ENCODE peak calls at places on chromosome 7, in four cellular contexts. H is SK-N-SH, F is pancreas, Q is uterus. O is an unnamed sample.

GRCh38 chr7:158812684-158813083 is 16.6 kb downstream of the ESYT2 start:
- DNase-seq in H (no peak), F (no peak), Q (no peak), O (no peak)

GRCh38 chr7:70317356-70317755 is 719.1 kb downstream of the AUTS2 start:
- DNase-seq in H (no peak), F (no peak), Q (no peak), O (peak)

GRCh38 chr7:70585071-70585470 is 546.9 kb upstream of the GALNT17 start:
- DNase-seq in H (peak), F (no peak), Q (no peak), O (no peak)

GRCh38 chr7:154415709-154416399 is 363.7 kb downstream of the DPP6 start:
- DNase-seq in H (no peak), F (no peak), Q (no peak), O (no peak)

GRCh38 chr7:69825031-69825681 is 226.9 kb downstream of the AUTS2 start:
- DNase-seq in H (peak), F (no peak), Q (no peak), O (no peak)

GRCh38 chr7:46776790-46777189 is 805.1 kb downstream of the TNS3 start:
- DNase-seq in H (no peak), F (no peak), Q (no peak), O (no peak)

GRCh38 chr7:123185756-123186155 is 14.0 kb downstream of the SLC13A1 start:
- DNase-seq in H (no peak), F (no peak), Q (no peak), O (no peak)

GRCh38 chr7:4712371-4713182 is 30.5 kb downstream of the FOXK1 start:
- DNase-seq in H (peak), F (no peak), Q (no peak), O (no peak)

GRCh38 chr7:128420773-128421172 is 11.0 kb upstream of the IMPDH1 start:
- DNase-seq in H (no peak), F (no peak), Q (no peak), O (no peak)

DNA sequence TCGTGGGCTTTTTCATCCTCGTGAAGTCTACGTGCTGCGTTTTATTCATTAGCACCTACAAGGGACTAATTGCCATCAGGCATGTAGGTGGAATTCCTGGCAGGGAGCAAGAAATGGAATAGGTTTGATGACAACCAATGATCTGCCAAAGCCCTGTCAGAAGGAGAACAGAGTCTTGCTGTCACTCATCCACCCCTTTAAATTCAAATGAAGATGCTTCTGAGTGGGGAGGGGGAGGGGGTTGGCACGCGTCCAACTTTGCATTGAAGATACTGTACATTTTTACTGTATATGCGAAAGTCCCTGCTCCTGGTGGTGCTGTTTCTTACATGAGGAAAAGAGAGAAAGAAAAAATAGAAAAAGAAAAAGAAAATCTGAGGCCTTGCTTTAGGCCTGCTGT is 569.2 kb downstream of the INHBA start:
- DNase-seq in H (no peak), F (no peak), Q (no peak), O (no peak)
- H3K27ac ChIP-seq in H (no peak), F (no peak), Q (no peak), O (no peak)

GRCh38 chr7:21923663-21924062 is 22.0 kb downstream of the CDCA7L start:
- DNase-seq in H (no peak), F (no peak), Q (no peak), O (no peak)
- H3K27ac ChIP-seq in H (no peak), F (no peak), Q (no peak), O (no peak)

GRCh38 chr7:131369354-131369753 is 41.7 kb downstream of the MKLN1 start:
- DNase-seq in H (no peak), F (no peak), Q (no peak), O (no peak)

GRCh38 chr7:131371411-131371810 is 43.7 kb downstream of the MKLN1 start:
- DNase-seq in H (no peak), F (no peak), Q (no peak), O (no peak)

GRCh38 chr7:131374821-131375220 is 47.1 kb downstream of the MKLN1 start:
- DNase-seq in H (no peak), F (no peak), Q (no peak), O (no peak)

GRCh38 chr7:131370523-131370968 is 42.9 kb downstream of the MKLN1 start:
- DNase-seq in H (no peak), F (no peak), Q (no peak), O (no peak)

GRCh38 chr7:131372554-131372953 is 44.9 kb downstream of the MKLN1 start:
- DNase-seq in H (no peak), F (no peak), Q (no peak), O (no peak)
- H3K27ac ChIP-seq in H (no peak), F (no peak), Q (no peak), O (no peak)

GRCh38 chr7:151852486-151853396 is 24.2 kb downstream of the PRKAG2 start:
- DNase-seq in H (no peak), F (no peak), Q (no peak), O (no peak)

GRCh38 chr7:151850484-151851159 is 26.3 kb downstream of the PRKAG2 start:
- DNase-seq in H (no peak), F (no peak), Q (no peak), O (peak)

GRCh38 chr7:151851782-151852181 is 25.1 kb downstream of the PRKAG2 start:
- DNase-seq in H (no peak), F (peak), Q (no peak), O (peak)

GRCh38 chr7:151849879-151850260 is 27.0 kb downstream of the PRKAG2 start:
- DNase-seq in H (no peak), F (no peak), Q (no peak), O (no peak)

GRCh38 chr7:151851160-151851751 is 25.7 kb downstream of the PRKAG2 start:
- DNase-seq in H (no peak), F (peak), Q (no peak), O (peak)
- H3K27ac ChIP-seq in H (no peak), F (no peak), Q (no peak), O (no peak)

GRCh38 chr7:114051871-114052324 is 133.1 kb upstream of the PPP1R3A start:
- DNase-seq in H (no peak), F (no peak), Q (no peak), O (no peak)
- H3K27ac ChIP-seq in H (no peak), F (no peak), Q (no peak), O (no peak)

O was measured in lung.